ENCODE peak calls at places on chromosome 21, in eight cellular contexts. V is tibial artery, O is left ventricle myocardium inferior, Q is cardiac muscle cell, P is keratinocyte, S is PC-3, X is A673, I is sigmoid colon. B is an unnamed sample. For H3K36me3 and H3K27me3, the result is how much of the 10 kb centered on the place peaks cover.

GRCh38 chr21:35779690-35780570 is 280.4 kb downstream of the SETD4 start:
- DNase-seq in P (no peak), V (no peak), S (peak), O (no peak), I (no peak), Q (peak), X (no peak), B (no peak)

GRCh38 chr21:16533692-16534407 is 804.1 kb downstream of the USP25 start:
- DNase-seq in P (no peak), Q (no peak), X (no peak), I (no peak), O (no peak), S (no peak), V (no peak), B (no peak)

GRCh38 chr21:17585875-17586450 is 26.7 kb downstream of the BTG3 start:
- DNase-seq in Q (peak), S (peak), O (no peak), V (no peak), I (no peak), X (peak), P (no peak), B (no peak)

GRCh38 chr21:18117116-18117515 is 127.5 kb upstream of the CHODL start:
- DNase-seq in I (no peak), O (no peak), P (no peak), Q (no peak), X (no peak), S (no peak), V (no peak), B (no peak)

GRCh38 chr21:20388400-20388799 is 609.8 kb upstream of the NCAM2 start:
- DNase-seq in O (no peak), Q (no peak), S (no peak), P (no peak), X (no peak), I (no peak), V (no peak), B (no peak)

GRCh38 chr21:15140321-15141019 is 75.7 kb upstream of the NRIP1 start:
- DNase-seq in P (no peak), V (no peak), X (no peak), I (no peak), S (no peak), O (no peak), Q (peak), B (no peak)

GRCh38 chr21:30251781-30252180 is 31.0 kb downstream of the KRTAP24-1 start:
- DNase-seq in Q (no peak), I (no peak), O (no peak), S (peak), V (no peak), X (no peak), P (no peak), B (no peak)

GRCh38 chr21:16751705-16752104 is 761.1 kb upstream of the CXADR start:
- DNase-seq in O (no peak), Q (no peak), V (no peak), X (no peak), P (no peak), S (no peak), I (no peak), B (no peak)

GRCh38 chr21:41171210-41171609 is 3.2 kb downstream of the BACE2 start:
- DNase-seq in X (no peak), V (peak), O (peak), Q (peak), S (peak), P (no peak), I (peak), B (no peak)

GRCh38 chr21:26148071-26148470 is 22.5 kb downstream of the APP start:
- DNase-seq in V (no peak), S (no peak), P (no peak), Q (peak), I (no peak), O (no peak), X (peak), B (peak)

GRCh38 chr21:17783816-17784598 is 35.1 kb downstream of the C21orf91 start:
- DNase-seq in P (no peak), V (no peak), O (no peak), I (no peak), Q (no peak), X (no peak), S (no peak), B (no peak)

GRCh38 chr21:35827004-35827403 is 233.3 kb downstream of the SETD4 start:
- DNase-seq in Q (no peak), I (no peak), X (no peak), O (no peak), V (no peak), S (peak), P (no peak), B (no peak)

GRCh38 chr21:23858878-23859277 is 1748.4 kb downstream of the MRPL39 start:
- DNase-seq in Q (no peak), S (no peak), I (no peak), X (no peak), O (no peak), V (no peak), P (no peak), B (no peak)

GRCh38 chr21:26453258-26453657 is 119.8 kb downstream of the CYYR1 start:
- DNase-seq in I (no peak), S (no peak), X (no peak), Q (no peak), V (no peak), P (no peak), O (no peak), B (no peak)

GRCh38 chr21:10627316-10627863 is 106.0 kb downstream of the TPTE start:
- DNase-seq in Q (no peak), P (no peak), V (no peak), I (no peak), O (no peak), X (no peak), S (no peak), B (no peak)

GRCh38 chr21:15732290-15732995 is 2.7 kb downstream of the USP25 start:
- DNase-seq in S (peak), P (no peak), I (no peak), Q (peak), X (peak), V (no peak), O (no peak), B (no peak)

GRCh38 chr21:41943468-41944250 is 10.2 kb downstream of the C2CD2 start:
- DNase-seq in I (no peak), P (no peak), V (no peak), S (no peak), Q (no peak), X (no peak), O (no peak), B (peak)

GRCh38 chr21:41768371-41769042 is 1.7 kb upstream of the RIPK4 start:
- DNase-seq in V (no peak), X (peak), S (peak), Q (peak), I (peak), O (no peak), P (peak), B (peak)

GRCh38 chr21:29005696-29006095 is 13.0 kb upstream of the LTN1 start:
- DNase-seq in S (peak), Q (peak), X (no peak), V (no peak), O (no peak), I (no peak), P (no peak), B (no peak)

GRCh38 chr21:40668535-40669275 is 178.3 kb downstream of the DSCAM start:
- DNase-seq in Q (no peak), V (no peak), O (no peak), X (no peak), S (no peak), I (no peak), P (no peak), B (no peak)

GRCh38 chr21:15192243-15192642 is 127.4 kb upstream of the NRIP1 start:
- DNase-seq in S (peak), X (peak), V (no peak), O (no peak), Q (peak), P (peak), I (no peak), B (no peak)

GRCh38 chr21:41170442-41170841 is 2.5 kb downstream of the BACE2 start:
- DNase-seq in S (peak), P (no peak), O (peak), Q (peak), X (peak), I (no peak), V (peak), B (peak)

GRCh38 chr21:21029159-21029558 is 30.9 kb downstream of the NCAM2 start:
- DNase-seq in O (no peak), P (no peak), I (no peak), S (peak), Q (peak), X (peak), V (no peak), B (no peak)

GRCh38 chr21:35749904-35750303 is 310.4 kb downstream of the SETD4 start:
- DNase-seq in Q (no peak), S (no peak), X (no peak), O (no peak), I (no peak), P (no peak), V (no peak), B (no peak)

GRCh38 chr21:26137379-26138060 is 33.0 kb downstream of the APP start:
- DNase-seq in O (no peak), V (no peak), X (no peak), S (peak), I (no peak), Q (no peak), P (no peak), B (no peak)

GRCh38 chr21:18832950-18833349 is 429.4 kb upstream of the TMPRSS15 start:
- DNase-seq in P (peak), I (no peak), X (peak), Q (peak), V (no peak), S (peak), O (no peak), B (no peak)

GRCh38 chr21:14863745-14864210 is 201.0 kb downstream of the NRIP1 start:
- DNase-seq in P (no peak), O (no peak), I (no peak), S (peak), X (no peak), V (no peak), Q (peak), B (no peak)

GRCh38 chr21:15005391-15005790 is 59.4 kb downstream of the NRIP1 start:
- DNase-seq in I (no peak), S (no peak), P (no peak), O (no peak), X (no peak), V (no peak), Q (no peak), B (peak)

GRCh38 chr21:41650526-41651145 is 116.2 kb downstream of the RIPK4 start:
- DNase-seq in X (no peak), O (no peak), S (no peak), Q (no peak), P (no peak), V (no peak), I (no peak), B (peak)

GRCh38 chr21:29168874-29169273 is 38.4 kb downstream of the MAP3K7CL start:
- DNase-seq in S (peak), V (no peak), P (no peak), O (no peak), I (no peak), X (no peak), Q (no peak), B (no peak)

GRCh38 chr21:17462276-17462981 is 50.4 kb upstream of the CXADR start:
- DNase-seq in Q (no peak), P (no peak), I (no peak), O (no peak), S (peak), V (no peak), X (no peak), B (no peak)

GRCh38 chr21:29300547-29301138 is 1.9 kb downstream of the BACH1 start:
- DNase-seq in I (no peak), X (no peak), P (no peak), V (no peak), S (peak), Q (no peak), O (no peak), B (no peak)

GRCh38 chr21:41098481-41098880 is 69.5 kb upstream of the BACE2 start:
- DNase-seq in Q (peak), V (no peak), I (no peak), O (no peak), P (no peak), S (no peak), X (no peak), B (no peak)

GRCh38 chr21:31729622-31730343 is 2.1 kb downstream of the SCAF4 start:
- DNase-seq in I (no peak), Q (no peak), P (no peak), O (no peak), V (no peak), S (no peak), X (no peak), B (no peak)
- H3K4me3 ChIP-seq in I (peak), Q (peak), P (peak), O (peak), V (peak), S (peak), X (peak), B (peak)

GRCh38 chr21:33512481-33512880 is 21.0 kb upstream of the DNAJC28 start:
- DNase-seq in P (no peak), Q (no peak), X (no peak), O (no peak), S (no peak), I (no peak), V (no peak), B (no peak)
- H3K36me3 ChIP-seq in P (under half), Q (half or more), X (half or more), O (half or more), S (half or more), I (under half), V (half or more), B (under half)

DNA sequence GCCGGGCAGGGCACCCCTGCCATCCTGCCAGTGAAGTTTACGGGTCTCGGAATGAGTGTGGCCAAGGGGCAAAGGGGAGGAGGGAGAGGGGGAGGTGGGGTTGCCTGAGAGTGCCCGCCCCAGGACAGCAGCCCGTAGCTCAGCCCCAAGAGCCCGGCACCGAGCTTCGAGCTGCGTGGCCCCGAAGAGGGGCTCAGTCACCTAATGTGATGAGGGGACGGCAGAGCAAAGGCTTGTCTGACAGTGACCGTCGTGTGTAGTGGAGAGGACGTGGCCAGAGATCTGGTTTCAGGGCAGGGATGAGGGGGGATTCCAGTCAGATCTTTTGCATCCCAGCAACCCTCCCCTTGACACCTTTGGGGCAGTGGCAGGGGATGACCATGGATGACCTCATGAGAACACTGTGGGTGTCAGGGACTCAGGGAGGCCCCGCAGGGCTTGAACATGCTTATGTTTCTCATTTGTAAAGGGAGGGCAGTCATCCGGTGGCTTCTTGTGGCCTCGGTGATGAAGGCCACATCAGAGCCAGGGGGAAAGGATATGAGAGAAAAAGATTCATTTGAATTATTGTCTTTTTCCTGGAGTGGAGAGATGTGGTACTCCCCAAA is 1.1 kb upstream of the TRPM2 start:
- DNase-seq in O (no peak), I (no peak), S (no peak), P (no peak), X (no peak), Q (no peak), V (no peak), B (peak)
- H3K27me3 ChIP-seq in O (half or more), I (under half), S (under half), P (under half), X (under half), Q (under half), V (under half), B (under half)

DNA sequence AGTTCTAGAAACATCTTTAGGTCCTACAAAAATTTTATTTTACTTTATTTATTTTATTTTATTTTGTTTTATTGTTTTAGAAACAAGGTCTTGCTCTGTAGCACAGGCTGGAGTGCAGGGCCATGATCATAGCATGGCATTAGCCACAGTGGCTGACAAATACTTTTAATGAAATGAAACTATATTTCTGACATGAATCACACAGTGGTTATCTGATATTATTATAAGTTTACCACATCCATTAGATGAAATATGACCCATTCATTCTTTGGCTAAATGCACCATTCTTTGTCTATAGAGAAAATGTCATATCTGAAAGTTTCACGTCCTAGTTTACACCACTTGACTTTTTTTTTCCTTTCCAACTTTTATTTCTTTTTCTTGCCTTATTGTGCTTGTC is 613.4 kb upstream of the ADAMTS5 start:
- DNase-seq in S (peak), O (no peak), Q (no peak), X (no peak), I (no peak), V (no peak), P (no peak), B (no peak)
- H3K4me3 ChIP-seq in S (no peak), O (no peak), Q (no peak), X (no peak), I (no peak), V (no peak), P (no peak), B (no peak)

GRCh38 chr21:38818336-38818723 is 12.6 kb downstream of the ETS2 start:
- DNase-seq in X (no peak), I (no peak), S (no peak), V (no peak), Q (no peak), P (no peak), O (no peak), B (no peak)

GRCh38 chr21:38817371-38818335 is 11.9 kb downstream of the ETS2 start:
- DNase-seq in X (no peak), O (no peak), S (peak), P (no peak), I (no peak), Q (peak), V (no peak), B (no peak)

GRCh38 chr21:38814126-38815059 is 8.7 kb downstream of the ETS2 start:
- DNase-seq in Q (no peak), X (peak), V (no peak), I (no peak), O (no peak), S (no peak), P (no peak), B (no peak)

GRCh38 chr21:38815060-38815405 is 9.3 kb downstream of the ETS2 start:
- DNase-seq in X (no peak), V (no peak), O (no peak), Q (no peak), I (no peak), P (no peak), S (peak), B (no peak)

DNA sequence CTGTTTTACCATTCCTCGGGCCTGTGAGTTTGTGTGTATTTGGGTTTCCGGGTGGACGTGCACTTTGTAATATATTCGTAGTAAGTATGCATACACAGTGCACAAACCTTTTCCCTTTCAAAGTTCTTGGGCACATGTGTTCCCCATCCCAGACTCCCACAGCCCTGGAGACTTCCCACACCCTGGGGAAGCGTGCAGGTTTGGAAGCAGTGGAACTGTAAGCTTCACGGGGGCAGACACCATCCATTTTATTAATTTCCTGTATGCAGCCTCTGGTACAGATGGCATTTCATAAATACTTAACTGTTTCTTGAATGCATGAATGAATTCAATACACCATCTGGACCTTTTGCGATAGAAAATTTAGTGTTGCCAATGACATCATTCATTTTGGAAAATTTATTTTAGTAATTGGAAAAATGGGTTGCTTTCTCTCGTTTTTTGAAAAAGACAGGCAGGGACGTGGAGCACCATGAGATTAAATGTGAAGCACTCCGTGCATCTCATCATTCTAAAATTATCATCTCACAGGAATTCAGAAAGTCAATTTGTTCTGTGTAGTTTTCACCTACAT is 10.8 kb downstream of the ETS2 start:
- DNase-seq in X (peak), V (no peak), S (no peak), O (no peak), P (no peak), Q (no peak), I (no peak), B (no peak)
- H3K36me3 ChIP-seq in X (half or more), V (half or more), S (half or more), O (half or more), P (under half), Q (half or more), I (half or more), B (half or more)

GRCh38 chr21:43297411-43297981 is 128.7 kb downstream of the CRYAA start:
- DNase-seq in S (no peak), V (no peak), O (peak), I (no peak), Q (no peak), P (no peak), X (no peak), B (no peak)
- H3K27me3 ChIP-seq in S (under half), V (under half), O (under half), I (under half), Q (under half), P (under half), X (under half), B (under half)

GRCh38 chr21:37057614-37058013 is 15.3 kb downstream of the PIGP start:
- DNase-seq in V (no peak), X (no peak), I (no peak), O (no peak), P (no peak), S (no peak), Q (no peak), B (no peak)

GRCh38 chr21:37061926-37062591 is 10.8 kb downstream of the PIGP start:
- DNase-seq in O (no peak), P (no peak), I (no peak), S (no peak), V (no peak), Q (peak), X (no peak), B (no peak)

GRCh38 chr21:37059181-37059580 is 13.7 kb downstream of the PIGP start:
- DNase-seq in P (no peak), V (no peak), X (no peak), I (no peak), S (no peak), O (no peak), Q (no peak), B (no peak)

GRCh38 chr21:37062592-37062933 is 10.3 kb downstream of the PIGP start:
- DNase-seq in V (no peak), O (no peak), X (no peak), I (no peak), S (no peak), P (no peak), Q (no peak), B (no peak)

DNA sequence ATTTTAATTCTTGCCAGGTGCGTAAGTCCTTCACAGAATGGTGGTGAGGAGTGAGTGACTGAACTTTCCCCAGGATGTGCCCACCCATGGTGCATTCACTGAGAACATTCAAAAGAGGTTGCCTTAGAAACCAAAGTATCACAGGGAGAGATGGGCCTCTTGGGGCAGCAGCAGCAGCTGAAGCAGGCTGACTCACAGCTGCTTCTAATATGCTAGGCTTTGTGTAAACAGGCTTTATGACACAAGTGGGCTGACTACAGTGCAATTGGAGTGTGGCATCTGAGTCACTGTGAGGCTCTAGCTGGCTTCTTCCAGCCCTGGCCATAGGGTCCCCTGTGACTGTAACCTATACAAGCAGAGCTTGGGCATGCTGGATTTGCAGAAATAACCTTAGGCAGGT is 12.6 kb downstream of the PIGP start:
- DNase-seq in V (peak), S (peak), X (peak), I (no peak), O (no peak), Q (peak), P (no peak), B (peak)
- H3K4me3 ChIP-seq in V (no peak), S (no peak), X (no peak), I (no peak), O (no peak), Q (no peak), P (no peak), B (no peak)

DNA sequence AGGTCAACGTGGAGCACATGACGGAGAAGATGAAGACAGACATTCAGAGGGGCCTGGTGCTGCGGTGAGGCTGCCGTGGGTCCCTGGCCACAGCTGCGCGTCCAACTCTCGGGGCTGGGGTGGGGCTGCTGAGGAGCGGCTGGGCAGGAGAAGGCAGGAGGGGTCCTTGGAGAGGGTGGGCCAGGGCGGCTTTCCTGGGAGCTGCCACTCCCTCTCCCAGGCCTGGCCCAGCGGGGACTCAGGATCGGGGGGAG is 14.4 kb downstream of the CFAP410 start:
- DNase-seq in X (no peak), Q (no peak), I (no peak), O (no peak), P (no peak), V (no peak), S (no peak), B (no peak)
- H3K36me3 ChIP-seq in X (under half), Q (under half), I (under half), O (half or more), P (under half), V (half or more), S (under half), B (under half)

GRCh38 chr21:45947716-45948255 is 33.8 kb upstream of the COL6A1 start:
- DNase-seq in S (no peak), O (no peak), V (no peak), P (no peak), X (no peak), Q (no peak), I (peak), B (peak)
- H3K27me3 ChIP-seq in S (under half), O (under half), V (under half), P (under half), X (under half), Q (under half), I (under half), B (under half)

B was measured in H7.